ENCODE peak calls at places on chromosome 19, in seven cellular contexts. K is NCI-H345; V is pons; E is effector CD4-positive, alpha-beta T cell; P is AG04449; R is NCI-H1930; B is Right ventricle myocardium superior. D is an unnamed sample.

GRCh38 chr19:45953676-45954075 is 20.0 kb downstream of the NOVA2 start:
- DNase-seq in K (no peak), V (no peak), E (no peak), P (no peak), R (no peak), B (no peak), D (no peak)

GRCh38 chr19:19006213-19006612 is 27.1 kb downstream of the SUGP2 start:
- DNase-seq in K (no peak), V (no peak), E (no peak), P (no peak), R (no peak), B (no peak), D (no peak)

GRCh38 chr19:52188822-52189744 is 769 bp upstream of the PPP2R1A start:
- DNase-seq in K (no peak), V (no peak), E (peak), P (no peak), R (no peak), B (peak), D (peak)

GRCh38 chr19:10672529-10673150 is 18.5 kb downstream of the ILF3 start:
- DNase-seq in K (no peak), V (no peak), E (no peak), P (no peak), R (no peak), B (peak), D (no peak)

GRCh38 chr19:16599655-16600346 is 27.6 kb upstream of the SLC35E1 start:
- DNase-seq in K (no peak), V (no peak), E (no peak), P (no peak), R (no peak), B (no peak), D (no peak)

GRCh38 chr19:49861127-49861526 is 6.2 kb downstream of the PNKP start:
- DNase-seq in K (peak), V (no peak), E (no peak), P (no peak), R (no peak), B (peak), D (no peak)

GRCh38 chr19:37999309-38000213 is 92.6 kb downstream of the SIPA1L3 start:
- DNase-seq in K (no peak), V (no peak), E (no peak), P (peak), R (no peak), B (peak), D (no peak)

GRCh38 chr19:49428547-49429451 is 3.6 kb downstream of the GFY start:
- DNase-seq in K (no peak), V (no peak), E (no peak), P (no peak), R (no peak), B (no peak), D (no peak)

GRCh38 chr19:54084410-54084809 is 3.2 kb upstream of the TARM1 start:
- DNase-seq in K (no peak), V (no peak), E (no peak), P (no peak), R (no peak), B (no peak), D (no peak)

GRCh38 chr19:36258028-36258875 is 43.3 kb downstream of the ZNF146 start:
- DNase-seq in K (no peak), V (no peak), E (no peak), P (no peak), R (no peak), B (no peak), D (peak)

GRCh38 chr19:54298357-54299125 is 14.4 kb downstream of the LILRA5 start:
- DNase-seq in K (no peak), V (no peak), E (no peak), P (no peak), R (no peak), B (no peak), D (no peak)

GRCh38 chr19:23913931-23914330 is 755 bp upstream of the ZNF726 start:
- DNase-seq in K (no peak), V (no peak), E (no peak), P (no peak), R (no peak), B (no peak), D (no peak)

GRCh38 chr19:16449330-16449961 is 22.3 kb downstream of the EPS15L1 start:
- DNase-seq in K (no peak), V (no peak), E (no peak), P (no peak), R (no peak), B (no peak), D (no peak)

GRCh38 chr19:2424686-2425621 is 2.4 kb downstream of the TIMM13 start:
- DNase-seq in K (no peak), V (no peak), E (no peak), P (peak), R (no peak), B (peak), D (no peak)

GRCh38 chr19:4539697-4540581 is at the start of gene LRG1:
- DNase-seq in K (no peak), V (peak), E (no peak), P (no peak), R (no peak), B (no peak), D (no peak)

GRCh38 chr19:4524808-4525562 is 6.7 kb upstream of the PLIN4 start:
- DNase-seq in K (peak), V (peak), E (peak), P (no peak), R (peak), B (peak), D (peak)

GRCh38 chr19:5430237-5430636 is 25.0 kb upstream of the ZNRF4 start:
- DNase-seq in K (no peak), V (no peak), E (no peak), P (no peak), R (no peak), B (no peak), D (no peak)

GRCh38 chr19:38908854-38909253 is 3.1 kb downstream of the CCER2 start:
- DNase-seq in K (no peak), V (no peak), E (no peak), P (no peak), R (no peak), B (no peak), D (no peak)

GRCh38 chr19:15159251-15159650 is 41.5 kb downstream of the NOTCH3 start:
- DNase-seq in K (no peak), V (no peak), E (no peak), P (no peak), R (no peak), B (no peak), D (no peak)

GRCh38 chr19:1401138-1401888 is at the start of gene GAMT:
- DNase-seq in K (peak), V (no peak), E (peak), P (no peak), R (peak), B (peak), D (no peak)

GRCh38 chr19:56660381-56661105 is 11.0 kb downstream of the ZNF835 start:
- DNase-seq in K (no peak), V (no peak), E (no peak), P (no peak), R (peak), B (no peak), D (no peak)

GRCh38 chr19:54473071-54473941 is at the start of gene CDC42EP5:
- DNase-seq in K (no peak), V (no peak), E (no peak), P (peak), R (no peak), B (peak), D (peak)

GRCh38 chr19:7689165-7689564 is 8.5 kb downstream of the TRAPPC5 start:
- DNase-seq in K (no peak), V (no peak), E (no peak), P (no peak), R (no peak), B (no peak), D (no peak)

GRCh38 chr19:29292562-29292961 is 79.6 kb upstream of the UQCRFS1 start:
- DNase-seq in K (no peak), V (no peak), E (no peak), P (no peak), R (no peak), B (no peak), D (no peak)

GRCh38 chr19:40611900-40612698 is 10.9 kb downstream of the LTBP4 start:
- DNase-seq in K (no peak), V (no peak), E (no peak), P (no peak), R (no peak), B (no peak), D (no peak)

GRCh38 chr19:18663940-18664530 is 19.4 kb upstream of the CRTC1 start:
- DNase-seq in K (no peak), V (no peak), E (no peak), P (no peak), R (no peak), B (no peak), D (no peak)

GRCh38 chr19:4014541-4015491 is 7.3 kb downstream of the PIAS4 start:
- DNase-seq in K (no peak), V (no peak), E (no peak), P (no peak), R (no peak), B (peak), D (peak)

GRCh38 chr19:11420429-11420893 is 1.3 kb upstream of the RGL3 start:
- DNase-seq in K (peak), V (no peak), E (no peak), P (no peak), R (no peak), B (peak), D (no peak)

GRCh38 chr19:49851456-49852259 is 699 bp downstream of the PTOV1 start:
- DNase-seq in K (peak), V (no peak), E (peak), P (no peak), R (peak), B (no peak), D (no peak)

GRCh38 chr19:39430675-39431593 is 4.8 kb downstream of the RPS16 start:
- DNase-seq in K (no peak), V (peak), E (peak), P (no peak), R (no peak), B (no peak), D (no peak)